ENCODE peak calls at places on chromosomes 3 and 15, in ten cellular contexts. V is tibial nerve, D is A549, Y is NB4, I is Peyer's patch, L is stomach, J is thyroid gland, B is endothelial cell of umbilical vein, R is sigmoid colon, G is adrenal gland. H is an unnamed sample.

GRCh38 chr3:23650371-23651140 is 155.2 kb upstream of the UBE2E1 start:
- DNase-seq in V (no peak), D (peak), Y (peak), I (no peak), L (no peak), J (peak), B (peak), R (no peak), G (no peak), H (peak)

GRCh38 chr3:163482695-163483094 is 1595.6 kb downstream of the SI start:
- DNase-seq in V (no peak), D (no peak), Y (no peak), I (no peak), L (no peak), J (no peak), B (no peak), R (no peak), G (no peak), H (no peak)

GRCh38 chr3:48334605-48335004 is 1.1 kb upstream of the SPINK8 start:
- DNase-seq in V (no peak), D (no peak), Y (no peak), I (no peak), L (no peak), J (no peak), B (no peak), R (no peak), G (no peak), H (no peak)

GRCh38 chr3:188531210-188531609 is 377.3 kb downstream of the LPP start:
- DNase-seq in V (no peak), D (no peak), Y (no peak), I (no peak), L (no peak), J (no peak), B (peak), R (no peak), G (no peak), H (no peak)

GRCh38 chr3:41608267-41608822 is 353.6 kb downstream of the ULK4 start:
- DNase-seq in V (no peak), D (no peak), Y (no peak), I (no peak), L (no peak), J (no peak), B (no peak), R (no peak), G (no peak), H (no peak)

GRCh38 chr3:30226606-30227151 is 379.7 kb upstream of the TGFBR2 start:
- DNase-seq in V (no peak), D (no peak), Y (no peak), I (no peak), L (no peak), J (no peak), B (no peak), R (no peak), G (no peak), H (no peak)

GRCh38 chr15:76177491-76178040 is 117.8 kb downstream of the TMEM266 start:
- DNase-seq in V (no peak), D (peak), Y (no peak), I (no peak), L (no peak), J (no peak), B (no peak), R (peak), G (peak), H (peak)

GRCh38 chr15:25862087-25862468 is 1.0 kb downstream of the ATP10A start:
- DNase-seq in V (no peak), D (peak), Y (no peak), I (peak), L (no peak), J (no peak), B (no peak), R (peak), G (no peak), H (no peak)

GRCh38 chr3:186411994-186412393 is 50.0 kb upstream of the DGKG start:
- DNase-seq in V (no peak), D (no peak), Y (no peak), I (no peak), L (peak), J (no peak), B (no peak), R (no peak), G (no peak), H (no peak)

GRCh38 chr15:78399081-78399480 is 38.9 kb upstream of the IREB2 start:
- DNase-seq in V (no peak), D (no peak), Y (peak), I (peak), L (no peak), J (no peak), B (no peak), R (no peak), G (no peak), H (no peak)

GRCh38 chr15:77714023-77714422 is 81.3 kb upstream of the LINGO1 start:
- DNase-seq in V (no peak), D (no peak), Y (no peak), I (no peak), L (no peak), J (no peak), B (no peak), R (no peak), G (no peak), H (no peak)

GRCh38 chr3:152026033-152026556 is 152.7 kb downstream of the SUCNR1 start:
- DNase-seq in V (no peak), D (peak), Y (peak), I (no peak), L (no peak), J (no peak), B (peak), R (no peak), G (no peak), H (no peak)

GRCh38 chr15:62503451-62503850 is 338.4 kb upstream of the C2CD4B start:
- DNase-seq in V (no peak), D (peak), Y (no peak), I (no peak), L (no peak), J (peak), B (peak), R (peak), G (peak), H (no peak)

GRCh38 chr3:159807137-159808028 is 181.3 kb upstream of the IL12A start:
- DNase-seq in V (no peak), D (no peak), Y (no peak), I (no peak), L (no peak), J (no peak), B (no peak), R (no peak), G (no peak), H (no peak)

GRCh38 chr3:126348308-126348920 is 8.8 kb downstream of the KLF15 start:
- DNase-seq in V (no peak), D (peak), Y (no peak), I (no peak), L (no peak), J (no peak), B (no peak), R (no peak), G (peak), H (no peak)

GRCh38 chr3:11455977-11456376 is 183.8 kb downstream of the ATG7 start:
- DNase-seq in V (no peak), D (no peak), Y (peak), I (no peak), L (no peak), J (no peak), B (peak), R (no peak), G (no peak), H (no peak)

GRCh38 chr3:186255703-186256331 is 106.2 kb downstream of the DGKG start:
- DNase-seq in V (no peak), D (no peak), Y (peak), I (peak), L (peak), J (peak), B (no peak), R (no peak), G (peak), H (no peak)

GRCh38 chr3:134976948-134977347 is 181.9 kb downstream of the EPHB1 start:
- DNase-seq in V (no peak), D (no peak), Y (peak), I (no peak), L (no peak), J (peak), B (no peak), R (no peak), G (no peak), H (no peak)

GRCh38 chr15:76861815-76862397 is 43.2 kb downstream of the SCAPER start:
- DNase-seq in V (no peak), D (no peak), Y (peak), I (no peak), L (no peak), J (no peak), B (no peak), R (no peak), G (no peak), H (no peak)

GRCh38 chr15:70437882-70438331 is 325.5 kb downstream of the UACA start:
- DNase-seq in V (no peak), D (peak), Y (no peak), I (peak), L (no peak), J (no peak), B (no peak), R (no peak), G (no peak), H (no peak)

GRCh38 chr3:156750874-156751245 is 75.3 kb upstream of the LEKR1 start:
- DNase-seq in V (no peak), D (no peak), Y (peak), I (no peak), L (no peak), J (no peak), B (no peak), R (no peak), G (no peak), H (peak)

GRCh38 chr15:74013374-74013893 is 18.9 kb downstream of the PML start:
- DNase-seq in V (no peak), D (no peak), Y (no peak), I (no peak), L (no peak), J (no peak), B (no peak), R (no peak), G (no peak), H (no peak)

GRCh38 chr3:63912768-63913588 is 795 bp upstream of the SCAANT1 start:
- DNase-seq in V (peak), D (peak), Y (no peak), I (peak), L (peak), J (peak), B (peak), R (peak), G (peak), H (peak)

GRCh38 chr15:37536967-37537624 is 397.3 kb upstream of the TMCO5A start:
- DNase-seq in V (no peak), D (no peak), Y (no peak), I (no peak), L (no peak), J (no peak), B (no peak), R (no peak), G (no peak), H (no peak)

GRCh38 chr3:174126990-174127758 is 729.6 kb downstream of the NLGN1 start:
- DNase-seq in V (no peak), D (no peak), Y (no peak), I (no peak), L (no peak), J (no peak), B (peak), R (no peak), G (no peak), H (no peak)

GRCh38 chr3:179943097-179943880 is 93.4 kb downstream of the PEX5L start:
- DNase-seq in V (no peak), D (no peak), Y (no peak), I (no peak), L (no peak), J (no peak), B (no peak), R (no peak), G (no peak), H (no peak)

GRCh38 chr15:69668963-69669362 is 216.3 kb downstream of the RPLP1 start:
- DNase-seq in V (no peak), D (no peak), Y (peak), I (peak), L (peak), J (no peak), B (no peak), R (no peak), G (no peak), H (no peak)

GRCh38 chr3:190514163-190515153 is 573 bp downstream of the IL1RAP start:
- DNase-seq in V (peak), D (peak), Y (peak), I (peak), L (peak), J (peak), B (peak), R (peak), G (peak), H (peak)

GRCh38 chr15:77819271-77819806 is 186.6 kb upstream of the LINGO1 start:
- DNase-seq in V (no peak), D (no peak), Y (no peak), I (no peak), L (no peak), J (no peak), B (no peak), R (no peak), G (no peak), H (no peak)

GRCh38 chr15:29935296-29936020 is 113.2 kb upstream of the TJP1 start:
- DNase-seq in V (no peak), D (peak), Y (no peak), I (peak), L (peak), J (peak), B (no peak), R (no peak), G (no peak), H (no peak)

GRCh38 chr3:184008161-184008560 is 9.5 kb downstream of the ABCC5 start:
- DNase-seq in V (no peak), D (no peak), Y (no peak), I (no peak), L (no peak), J (no peak), B (no peak), R (no peak), G (no peak), H (no peak)

GRCh38 chr3:184003187-184003967 is 14.3 kb downstream of the ABCC5 start:
- DNase-seq in V (no peak), D (no peak), Y (no peak), I (no peak), L (no peak), J (no peak), B (peak), R (no peak), G (no peak), H (no peak)

GRCh38 chr3:184004483-184004882 is 13.2 kb downstream of the ABCC5 start:
- DNase-seq in V (no peak), D (no peak), Y (no peak), I (no peak), L (no peak), J (no peak), B (no peak), R (no peak), G (no peak), H (no peak)

GRCh38 chr3:184002469-184002868 is 15.2 kb downstream of the ABCC5 start:
- DNase-seq in V (no peak), D (no peak), Y (no peak), I (no peak), L (no peak), J (no peak), B (no peak), R (no peak), G (no peak), H (no peak)

DNA sequence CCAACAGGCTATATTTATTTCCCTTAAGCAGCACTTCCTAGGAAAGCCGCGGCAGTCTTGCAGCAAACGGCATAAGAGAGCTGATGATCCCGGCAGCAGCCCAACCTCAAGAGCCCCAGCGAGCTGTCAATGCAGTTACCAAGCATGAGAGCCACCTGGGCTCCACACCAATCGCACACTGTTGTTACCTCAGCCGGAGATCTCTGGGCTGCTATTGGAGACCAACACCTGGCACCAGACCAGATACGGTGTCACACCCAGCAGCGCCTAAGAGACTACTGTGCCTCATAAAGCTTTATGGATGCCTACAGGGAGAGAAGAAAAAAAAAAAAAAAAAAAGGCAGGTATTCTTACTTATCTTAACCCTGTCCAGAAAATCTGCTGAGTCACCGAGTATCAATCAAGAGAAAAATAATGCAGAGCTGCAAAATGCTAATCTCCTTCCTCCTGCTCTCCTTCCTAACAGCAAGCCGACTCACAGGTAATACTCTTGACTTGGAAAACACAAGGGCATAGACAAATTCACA is 11.6 kb downstream of the ABCC5 start:
- DNase-seq in V (no peak), D (peak), Y (peak), I (peak), L (peak), J (peak), B (peak), R (peak), G (peak), H (peak)
- TF ChIP-seq POLR2A in V (no peak), D (no peak), Y (no peak), I (peak), L (no peak), J (peak), B (no peak), R (no peak), G (no peak), H (no peak)

DNA sequence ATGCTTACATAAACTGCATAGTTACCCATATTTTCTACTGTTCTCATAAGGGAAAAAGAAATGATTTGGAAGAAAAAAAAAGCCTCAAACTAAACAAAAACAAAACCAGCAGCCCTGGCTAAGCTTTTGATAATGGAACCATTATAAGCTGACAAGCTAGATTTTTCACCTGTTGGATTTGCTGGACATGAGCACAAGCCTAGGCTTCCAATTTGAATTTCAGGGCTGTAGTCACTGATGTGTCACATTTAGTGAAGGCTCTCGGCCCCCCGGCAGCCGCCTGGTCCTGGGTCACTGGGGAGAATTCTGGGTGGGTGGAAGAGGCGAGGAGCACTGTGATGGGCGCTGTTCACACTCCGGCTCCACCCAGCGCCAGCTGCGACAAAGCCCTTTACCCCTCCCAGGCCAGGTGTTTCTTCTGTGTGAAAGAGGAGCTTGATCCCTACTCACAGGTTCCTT is 4.6 kb downstream of the FBXL22 start:
- DNase-seq in V (no peak), D (no peak), Y (no peak), I (peak), L (no peak), J (peak), B (no peak), R (no peak), G (no peak), H (no peak)
- TF ChIP-seq POLR2A in V (no peak), D (no peak), Y (no peak), I (no peak), L (no peak), J (peak), B (no peak), R (no peak), G (no peak), H (no peak)

GRCh38 chr15:66288796-66289195 is 4.6 kb upstream of the DIS3L start:
- DNase-seq in V (no peak), D (no peak), Y (no peak), I (no peak), L (no peak), J (no peak), B (no peak), R (no peak), G (no peak), H (no peak)
- TF ChIP-seq POLR2A in V (no peak), D (no peak), Y (no peak), I (no peak), L (no peak), J (no peak), B (no peak), R (no peak), G (no peak), H (no peak)

DNA sequence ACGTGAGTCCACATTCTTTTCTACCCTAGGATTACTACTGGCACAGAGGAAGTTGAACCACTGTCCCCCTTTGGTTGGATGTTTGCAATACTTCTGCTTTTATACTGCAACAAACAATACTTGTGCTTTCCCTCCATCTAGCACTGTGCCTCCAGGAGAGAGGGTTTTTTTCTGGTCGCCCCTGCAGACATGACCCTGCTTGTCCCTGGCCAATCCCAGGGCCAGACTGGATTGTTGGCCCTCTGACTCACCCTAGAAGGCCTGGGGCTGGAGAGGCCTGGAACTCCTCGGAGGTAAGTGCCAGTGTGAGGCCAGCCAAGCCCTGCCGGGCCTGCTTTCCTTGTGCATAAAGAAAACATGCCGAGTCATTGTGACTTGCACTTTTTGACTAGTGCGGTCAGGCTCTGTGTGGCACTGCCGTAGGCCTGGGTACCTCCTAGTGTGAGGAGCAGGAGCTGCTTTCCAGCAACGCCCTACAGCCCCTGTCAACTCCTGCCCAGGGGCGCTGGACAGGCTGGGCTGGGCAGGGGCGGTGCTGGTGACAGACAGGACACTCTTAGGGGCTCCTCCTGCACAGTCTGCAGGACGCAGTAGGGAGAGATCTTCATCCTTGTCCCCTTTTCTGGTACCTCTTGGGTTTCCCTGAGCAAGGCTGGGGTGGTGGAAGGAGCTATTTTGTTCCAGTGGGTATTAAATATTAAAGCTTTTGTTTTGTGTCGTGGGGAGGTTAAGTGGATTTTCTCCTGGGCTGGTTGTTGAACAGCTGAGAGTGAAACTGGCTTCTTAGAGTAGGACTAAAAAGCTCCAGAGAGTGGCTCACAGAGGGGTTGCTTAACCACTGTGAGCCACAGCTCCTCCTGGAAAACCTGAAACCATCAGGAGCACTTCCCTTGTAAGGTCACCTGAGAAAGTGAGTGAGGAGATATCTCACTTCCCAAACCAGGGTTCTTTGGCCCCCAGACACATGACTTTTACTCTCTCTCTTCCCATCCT is 14.4 kb upstream of the TKT start:
- DNase-seq in V (peak), D (peak), Y (peak), I (peak), L (peak), J (peak), B (peak), R (peak), G (peak), H (peak)
- TF ChIP-seq POLR2A in V (no peak), D (peak), Y (no peak), I (no peak), L (no peak), J (peak), B (no peak), R (no peak), G (peak), H (no peak)

DNA sequence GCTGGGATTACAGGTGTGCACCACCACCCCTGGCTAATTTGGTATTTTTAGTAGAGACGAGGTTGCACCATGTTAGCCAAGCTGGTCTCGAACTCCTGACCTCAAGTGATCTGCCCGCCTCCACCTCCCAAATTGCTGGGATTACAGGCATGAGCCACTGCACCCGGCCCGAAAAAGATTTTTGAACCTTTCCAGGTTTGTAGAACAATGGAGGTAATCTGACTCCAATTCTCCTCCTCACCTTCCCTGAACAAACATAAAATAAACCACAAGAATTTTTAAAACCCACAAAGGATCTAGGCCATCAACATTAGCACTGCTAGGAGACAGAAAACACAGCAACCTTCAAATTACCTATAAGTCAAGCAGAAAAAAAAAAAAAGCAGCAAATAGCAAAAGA is 32.3 kb downstream of the TFDP2 start:
- DNase-seq in V (no peak), D (no peak), Y (no peak), I (no peak), L (no peak), J (no peak), B (no peak), R (no peak), G (no peak), H (peak)
- TF ChIP-seq POLR2A in V (no peak), D (no peak), Y (no peak), I (no peak), L (no peak), J (no peak), B (no peak), R (no peak), G (no peak), H (no peak)

H was measured in H54.